ENCODE peak calls at places on chromosomes 3 and 15, in five cellular contexts. S is tibial nerve, F is right lobe of liver, V is endodermal cell, T is cardiac muscle cell. E is an unnamed sample.

GRCh38 chr3:124492824-124493223 is 237.4 kb upstream of the UMPS start:
- DNase-seq in F (peak; percentile 76), T (peak; percentile 15), V (peak; percentile 92), S (no peak), E (peak; percentile 58)

GRCh38 chr15:51375966-51376640 is 34.6 kb downstream of the GLDN start:
- DNase-seq in F (no peak), T (no peak), V (no peak), S (no peak), E (no peak)

GRCh38 chr15:88242586-88242985 is 14.0 kb downstream of the NTRK3 start:
- DNase-seq in S (no peak), V (no peak), F (no peak), T (no peak), E (no peak)

GRCh38 chr3:64730651-64731050 is 42.9 kb upstream of the ADAMTS9 start:
- DNase-seq in S (no peak), V (no peak), T (no peak), F (no peak), E (no peak)

GRCh38 chr3:169227911-169228310 is 435.6 kb downstream of the MECOM start:
- DNase-seq in T (no peak), S (no peak), V (peak; percentile 53), F (no peak), E (no peak)

GRCh38 chr15:47551079-47551478 is 166.2 kb upstream of the SEMA6D start:
- DNase-seq in V (peak; percentile 67), F (no peak), S (no peak), T (peak; percentile 38), E (no peak)

GRCh38 chr3:121436074-121436473 is 109.7 kb downstream of the POLQ start:
- DNase-seq in T (no peak), V (no peak), F (no peak), S (no peak), E (no peak)

GRCh38 chr15:26038693-26039092 is 175.6 kb upstream of the ATP10A start:
- DNase-seq in T (no peak), V (peak; percentile 74), S (no peak), F (no peak), E (no peak)

GRCh38 chr3:120473896-120474675 is 23.3 kb upstream of the FSTL1 start:
- DNase-seq in T (no peak), F (no peak), S (no peak), V (no peak), E (no peak)

GRCh38 chr3:65166531-65166930 is 478.7 kb upstream of the ADAMTS9 start:
- DNase-seq in T (no peak), F (no peak), S (no peak), V (no peak), E (no peak)

GRCh38 chr3:39103324-39103693 is 4.1 kb downstream of the GORASP1 start:
- DNase-seq in F (no peak), V (peak; percentile 69), T (no peak), S (no peak), E (no peak)

GRCh38 chr3:47261301-47261700 is 21.3 kb downstream of the KIF9 start:
- DNase-seq in F (no peak), T (no peak), V (no peak), S (no peak), E (no peak)

GRCh38 chr3:146184616-146185015 is 23.6 kb upstream of the PLOD2 start:
- DNase-seq in V (no peak), T (peak; percentile 52), F (no peak), S (no peak), E (no peak)

GRCh38 chr3:77885381-77885780 is 845.5 kb downstream of the ROBO2 start:
- DNase-seq in T (no peak), V (no peak), S (no peak), F (no peak), E (no peak)

GRCh38 chr3:181707980-181708379 is 3.7 kb upstream of the SOX2 start:
- DNase-seq in F (no peak), V (peak; percentile 64), T (no peak), S (no peak), E (no peak)

GRCh38 chr15:69337133-69337532 is 38.4 kb downstream of the PAQR5 start:
- DNase-seq in F (no peak), V (no peak), T (no peak), S (no peak), E (no peak)

GRCh38 chr3:7271631-7272030 is 410.7 kb downstream of the GRM7 start:
- DNase-seq in F (no peak), S (no peak), T (peak; percentile 67), V (no peak), E (no peak)

GRCh38 chr15:80289558-80290277 is 37.7 kb upstream of the CTXND1 start:
- DNase-seq in V (no peak), F (no peak), S (no peak), T (no peak), E (no peak)

GRCh38 chr3:126982125-126982521 is 792 bp upstream of the PLXNA1 start:
- DNase-seq in F (no peak), S (no peak), T (no peak), V (no peak), E (no peak)

GRCh38 chr3:196518999-196519737 is 4.0 kb upstream of the SMCO1 start:
- DNase-seq in V (peak; percentile 90), T (peak; percentile 55), S (peak; percentile 28), F (no peak), E (no peak)

GRCh38 chr15:90001062-90001682 is at the start of gene ZNF710:
- DNase-seq in V (peak; percentile 84), S (no peak), F (no peak), T (peak; percentile 64), E (no peak)

GRCh38 chr3:134029256-134029733 is 430 bp downstream of the SLCO2A1 start:
- DNase-seq in V (no peak), S (no peak), T (no peak), F (no peak), E (no peak)

GRCh38 chr15:71195242-71195641 is 80.0 kb downstream of the THSD4 start:
- DNase-seq in T (no peak), F (no peak), V (peak; percentile 69), S (no peak), E (no peak)

GRCh38 chr15:99416191-99417188 is 149.3 kb upstream of the MEF2A start:
- DNase-seq in V (peak; percentile 65), S (no peak), T (no peak), F (no peak), E (no peak)

GRCh38 chr3:34008191-34008590 is 209.8 kb downstream of the PDCD6IP start:
- DNase-seq in F (no peak), S (no peak), T (no peak), V (peak; percentile 83), E (peak; percentile 23)

GRCh38 chr3:100613721-100614390 is 4.5 kb downstream of the ADGRG7 start:
- DNase-seq in F (no peak), T (no peak), V (no peak), S (no peak), E (no peak)

GRCh38 chr3:183545688-183546087 is 9.8 kb downstream of the KLHL6 start:
- DNase-seq in T (no peak), V (no peak), F (no peak), S (no peak), E (no peak)

DNA sequence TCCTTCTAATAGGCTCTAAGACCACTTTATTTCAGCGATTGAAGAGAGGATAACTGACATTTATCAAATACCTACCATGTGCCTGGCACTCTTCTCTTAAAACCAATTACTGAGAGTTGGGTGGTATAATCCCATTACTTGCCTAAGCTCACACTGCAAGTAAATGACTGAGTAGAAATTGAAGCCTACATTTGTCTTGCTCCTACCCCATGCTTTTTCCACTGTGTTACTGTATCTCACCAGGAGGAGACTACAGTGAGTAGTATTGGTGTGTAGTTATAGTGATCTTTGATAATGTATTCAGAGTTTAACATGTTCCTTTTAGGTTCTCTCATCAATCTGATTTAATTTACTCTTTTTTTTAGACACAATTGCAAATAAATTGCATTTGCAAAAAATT is 20.7 kb downstream of the EIF2A start:
- DNase-seq in F (no peak), S (no peak), V (no peak), T (no peak), E (no peak)
- H3K36me3 ChIP-seq in F (peaks cover 48% of the 10 kb centered on the region), S (no peaks in the 10 kb centered on the region), V (peaks cover 82% of the 10 kb centered on the region), T (peaks cover 43% of the 10 kb centered on the region), E (no peaks in the 10 kb centered on the region)

DNA sequence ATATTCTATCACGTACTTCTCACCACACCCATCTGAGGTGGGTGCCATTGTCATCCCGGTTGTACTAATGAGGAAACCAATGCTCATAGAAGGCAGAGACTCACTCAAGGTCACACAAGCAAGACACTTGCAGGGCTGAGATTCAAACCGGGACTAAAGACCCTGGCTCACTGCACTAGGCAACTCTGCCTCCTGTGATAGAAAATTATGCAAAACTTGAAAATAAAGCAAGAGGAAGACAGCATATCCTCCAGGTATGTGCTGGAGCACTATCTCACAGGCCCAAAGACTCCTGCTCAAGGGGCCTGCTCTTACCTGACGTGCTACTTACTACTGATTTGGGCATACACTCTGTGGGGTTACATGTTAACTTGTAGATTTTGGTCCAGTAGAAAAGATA is 25.6 kb downstream of the ANXA2 start:
- DNase-seq in S (no peak), V (peak; percentile 22), T (no peak), F (no peak), E (no peak)
- H3K4me3 ChIP-seq in S (no peak overlapping the region), V (no peak overlapping the region), T (no peak overlapping the region), F (no peak overlapping the region), E (no peak overlapping the region)

DNA sequence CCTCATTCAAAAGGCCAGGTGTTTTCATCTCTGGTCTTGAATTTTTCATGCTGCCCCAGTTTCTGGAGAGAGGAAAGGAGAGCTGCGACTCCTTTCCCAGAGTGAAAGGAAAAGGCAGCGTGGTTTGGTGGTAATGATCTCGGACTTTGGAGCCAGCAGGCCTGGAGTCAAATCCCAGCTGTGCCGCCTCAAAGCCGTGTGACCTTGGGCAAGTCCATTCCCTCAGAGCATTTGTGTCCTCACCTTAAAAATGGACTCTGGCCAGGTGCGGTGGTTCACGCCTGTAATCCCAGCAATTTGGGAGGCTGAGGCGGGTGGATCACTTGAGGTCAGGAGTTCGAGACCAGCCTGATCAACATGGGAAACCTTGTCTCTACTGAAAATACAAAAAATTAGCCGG is 4.7 kb upstream of the CCDC33 start:
- DNase-seq in F (no peak), T (no peak), S (no peak), V (no peak), E (no peak)
- TF ChIP-seq CTCF in F (no peak), T (no peak), S (no peak), V (no peak), E (no peak)

GRCh38 chr15:42686281-42686680 is 50.6 kb downstream of the CDAN1 start:
- DNase-seq in S (no peak), F (no peak), V (no peak), T (no peak), E (no peak)
- H3K36me3 ChIP-seq in S (peaks cover 2% of the 10 kb centered on the region), F (no peaks in the 10 kb centered on the region), V (no peaks in the 10 kb centered on the region), T (no peaks in the 10 kb centered on the region), E (peaks cover 1% of the 10 kb centered on the region)

GRCh38 chr3:11156026-11156410 is 1.7 kb downstream of the HRH1 start:
- DNase-seq in T (no peak), F (no peak), V (no peak), S (no peak), E (no peak)
- H3K4me3 ChIP-seq in T (no peak overlapping the region), F (no peak overlapping the region), V (no peak overlapping the region), S (no peak overlapping the region), E (peak overlapping the region; percentile 76)

GRCh38 chr3:94115482-94115881 is 52.6 kb downstream of the NSUN3 start:
- DNase-seq in F (no peak), T (no peak), V (no peak), S (no peak), E (no peak)
- TF ChIP-seq CTCF in F (peak; percentile 28), T (peak; percentile 44), V (peak; percentile 75), S (peak; percentile 40), E (peak; percentile 35)